ENCODE peak calls at places on chromosomes 13 and 19, in four cellular contexts. H is heart left ventricle, Q is upper lobe of right lung, K is OCI-LY7. B is an unnamed sample.

GRCh38 chr13:100550433-100550832 is 38.2 kb downstream of the GGACT start:
- DNase-seq in K (no peak), H (no peak), Q (peak), B (no peak)

GRCh38 chr13:66581691-66582090 is 648.4 kb downstream of the PCDH9 start:
- DNase-seq in H (no peak), K (no peak), Q (no peak), B (no peak)

GRCh38 chr19:8209111-8209964 is at the start of gene CERS4:
- DNase-seq in K (peak), Q (peak), H (peak), B (peak)

GRCh38 chr13:108963846-108964600 is 334.6 kb downstream of the MYO16 start:
- DNase-seq in Q (no peak), K (no peak), H (no peak), B (no peak)

GRCh38 chr13:102012299-102013293 is 389.3 kb downstream of the FGF14 start:
- DNase-seq in H (no peak), Q (no peak), K (no peak), B (no peak)

GRCh38 chr19:6412111-6412999 is 12.3 kb downstream of the KHSRP start:
- DNase-seq in H (no peak), K (peak), Q (peak), B (peak)

GRCh38 chr13:106986033-106986484 is 418.1 kb upstream of the ARGLU1 start:
- DNase-seq in H (no peak), K (no peak), Q (no peak), B (no peak)

GRCh38 chr19:43658001-43658400 is 12.0 kb downstream of the PLAUR start:
- DNase-seq in H (no peak), K (no peak), Q (no peak), B (no peak)

GRCh38 chr13:112679932-112680677 is 9.7 kb upstream of the ATP11A start:
- DNase-seq in K (no peak), Q (peak), H (no peak), B (no peak)

GRCh38 chr13:80047406-80047805 is 293.5 kb downstream of the SPRY2 start:
- DNase-seq in K (no peak), Q (no peak), H (no peak), B (no peak)

GRCh38 chr13:107864543-107865460 is 350.5 kb downstream of the LIG4 start:
- DNase-seq in K (peak), Q (no peak), H (no peak), B (peak)

GRCh38 chr19:36526581-36526980 is 1.5 kb downstream of the ZNF260 start:
- DNase-seq in Q (no peak), H (no peak), K (no peak), B (no peak)

GRCh38 chr13:114027046-114027760 is 53.3 kb upstream of the C13orf46 start:
- DNase-seq in H (peak), Q (no peak), K (peak), B (no peak)

GRCh38 chr13:74438911-74439310 is 304.7 kb upstream of the KLF12 start:
- DNase-seq in H (no peak), K (no peak), Q (no peak), B (no peak)

GRCh38 chr19:54470991-54471782 is 1.9 kb downstream of the CDC42EP5 start:
- DNase-seq in H (peak), Q (no peak), K (no peak), B (peak)

GRCh38 chr13:27523345-27524073 is 73.1 kb upstream of the MTIF3 start:
- DNase-seq in K (no peak), Q (no peak), H (no peak), B (no peak)

DNA sequence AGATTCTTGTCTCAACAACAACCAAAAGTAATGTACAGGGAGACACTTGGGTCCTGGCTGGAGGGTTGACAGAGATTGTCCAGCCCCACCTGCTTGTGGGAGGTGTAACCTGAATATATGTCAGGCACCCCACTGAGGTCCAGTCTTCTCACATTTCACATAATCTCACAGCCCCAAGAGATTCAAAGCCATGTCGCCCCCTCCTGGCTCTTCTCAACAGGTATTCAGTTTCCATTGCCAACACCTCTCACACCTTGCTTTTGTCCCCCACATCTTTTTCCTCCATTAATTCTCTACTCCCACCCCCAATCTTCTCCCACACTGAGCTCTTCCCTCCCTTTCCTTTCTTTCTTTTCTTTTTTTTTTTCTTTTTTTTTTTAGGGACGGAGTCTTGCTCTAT is 11.2 kb downstream of the UNC13A start:
- DNase-seq in Q (no peak), K (peak), H (no peak), B (no peak)
- TF ChIP-seq CTCF in Q (no peak), K (peak), H (no peak), B (peak)

GRCh38 chr19:58516964-58517833 is 2.4 kb downstream of the ZBTB45 start:
- DNase-seq in Q (no peak), K (no peak), H (peak), B (no peak)
- TF ChIP-seq CTCF in Q (no peak), K (peak), H (no peak), B (no peak)

GRCh38 chr19:1087813-1088418 is 7.3 kb downstream of the POLR2E start:
- DNase-seq in K (peak), Q (no peak), H (peak), B (no peak)
- TF ChIP-seq CTCF in K (peak), Q (no peak), H (no peak), B (no peak)

GRCh38 chr19:10095948-10096614 is 6.4 kb downstream of the ANGPTL6 start:
- DNase-seq in Q (peak), K (peak), H (peak), B (peak)
- TF ChIP-seq CTCF in Q (no peak), K (no peak), H (no peak), B (no peak)

GRCh38 chr19:29872224-29872731 is 60.5 kb downstream of the CCNE1 start:
- DNase-seq in Q (peak), H (no peak), K (no peak), B (peak)
- TF ChIP-seq CTCF in Q (no peak), H (peak), K (no peak), B (no peak)

GRCh38 chr19:52963229-52963760 is 614 bp upstream of the ZNF816 start:
- DNase-seq in Q (no peak), H (no peak), K (no peak), B (peak)
- TF ChIP-seq CTCF in Q (no peak), H (no peak), K (no peak), B (no peak)

GRCh38 chr13:49310251-49310650 is 62.5 kb downstream of the CDADC1 start:
- DNase-seq in Q (no peak), K (no peak), H (no peak), B (no peak)

GRCh38 chr13:49314344-49314882 is 66.7 kb downstream of the CDADC1 start:
- DNase-seq in H (no peak), Q (no peak), K (no peak), B (no peak)

GRCh38 chr13:49315036-49315565 is 67.4 kb downstream of the CDADC1 start:
- DNase-seq in Q (no peak), K (no peak), H (no peak), B (no peak)

GRCh38 chr13:49308977-49309408 is 61.3 kb downstream of the CDADC1 start:
- DNase-seq in H (no peak), Q (no peak), K (no peak), B (no peak)

GRCh38 chr13:49311816-49312215 is 64.1 kb downstream of the CDADC1 start:
- DNase-seq in Q (no peak), K (no peak), H (no peak), B (no peak)
- TF ChIP-seq CTCF in Q (no peak), K (no peak), H (no peak), B (no peak)

DNA sequence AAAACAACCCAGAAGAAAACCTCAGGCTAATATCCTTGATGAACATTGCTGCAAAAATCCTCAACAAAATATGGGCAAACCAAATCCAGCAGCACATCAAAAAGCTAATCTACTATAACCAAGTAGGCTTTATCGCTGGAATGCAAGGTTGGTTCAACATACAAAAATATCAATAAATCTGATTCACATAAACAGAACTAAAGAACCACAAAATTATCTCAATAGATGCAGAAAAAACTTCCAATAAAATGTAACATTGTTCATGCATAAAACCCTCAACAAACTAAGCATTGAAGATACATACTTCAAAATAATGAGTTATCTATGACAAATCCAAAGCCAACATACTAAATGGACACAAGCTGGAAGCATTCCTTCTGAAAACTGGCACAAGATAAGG is 8.8 kb downstream of the ZNF724 start:
- DNase-seq in H (no peak), K (peak), Q (no peak), B (no peak)
- TF ChIP-seq CTCF in H (no peak), K (no peak), Q (no peak), B (no peak)

GRCh38 chr19:23440207-23440606 is 44.9 kb upstream of the ZNF91 start:
- DNase-seq in Q (no peak), H (no peak), K (peak), B (no peak)
- TF ChIP-seq CTCF in Q (peak), H (no peak), K (no peak), B (no peak)